ENCODE peak calls at places on chromosome 19, in four cellular contexts. One of them, this sample, is unnamed.

GRCh38 chr19:51195316-51195586 is 29.6 kb upstream of the CD33 start:
- DNase-seq in K562: no peak
- DNase-seq in A549: no peak
- DNase-seq in HepG2: no peak
- DNase-seq in this sample: no peak

GRCh38 chr19:4140237-4140711 is 13.2 kb upstream of the CREB3L3 start:
- DNase-seq in K562: peak; percentile 78
- DNase-seq in A549: peak; percentile 89
- DNase-seq in HepG2: peak; percentile 70
- DNase-seq in this sample: no peak

GRCh38 chr19:39557791-39558622 is 18.0 kb upstream of the EID2 start:
- DNase-seq in K562: no peak
- DNase-seq in A549: no peak
- DNase-seq in HepG2: peak; percentile 58
- DNase-seq in this sample: peak; percentile 41

GRCh38 chr19:47796785-47797184 is 7.6 kb downstream of the TPRX1 start:
- DNase-seq in K562: no peak
- DNase-seq in A549: no peak
- DNase-seq in HepG2: no peak
- DNase-seq in this sample: no peak

GRCh38 chr19:37987356-37988332 is 80.6 kb downstream of the SIPA1L3 start:
- DNase-seq in K562: peak; percentile 39
- DNase-seq in A549: peak; percentile 53
- DNase-seq in HepG2: peak; percentile 21
- DNase-seq in this sample: no peak

GRCh38 chr19:33239223-33239975 is 13.7 kb upstream of the SLC7A10 start:
- DNase-seq in K562: no peak
- DNase-seq in A549: no peak
- DNase-seq in HepG2: no peak
- DNase-seq in this sample: no peak

GRCh38 chr19:3533020-3533408 is 6.0 kb upstream of the TEKTIP1 start:
- DNase-seq in K562: no peak
- DNase-seq in A549: no peak
- DNase-seq in HepG2: no peak
- DNase-seq in this sample: no peak

GRCh38 chr19:53102186-53102585 is 1.0 kb downstream of the ZNF160 start:
- DNase-seq in K562: peak; percentile 15
- DNase-seq in A549: no peak
- DNase-seq in HepG2: no peak
- DNase-seq in this sample: no peak

GRCh38 chr19:54959840-54960239 is 6.3 kb upstream of the NLRP2 start:
- DNase-seq in K562: no peak
- DNase-seq in A549: no peak
- DNase-seq in HepG2: no peak
- DNase-seq in this sample: no peak
- TF ChIP-seq CEBPB in K562: no peak
- TF ChIP-seq CEBPB in A549: no peak
- TF ChIP-seq CEBPB in HepG2: no peak
- TF ChIP-seq CEBPB in this sample: no peak

GRCh38 chr19:1853295-1854031 is 5.2 kb upstream of the REXO1 start:
- DNase-seq in K562: peak; percentile 61
- DNase-seq in A549: peak; percentile 89
- DNase-seq in HepG2: peak; percentile 76
- DNase-seq in this sample: peak; percentile 43

GRCh38 chr19:1852294-1852646 is 4.0 kb upstream of the REXO1 start:
- DNase-seq in K562: no peak
- DNase-seq in A549: no peak
- DNase-seq in HepG2: no peak
- DNase-seq in this sample: no peak

GRCh38 chr19:1850809-1851544 is 2.7 kb upstream of the REXO1 start:
- DNase-seq in K562: no peak
- DNase-seq in A549: no peak
- DNase-seq in HepG2: no peak
- DNase-seq in this sample: no peak

GRCh38 chr19:1852729-1853128 is 4.4 kb upstream of the REXO1 start:
- DNase-seq in K562: no peak
- DNase-seq in A549: no peak
- DNase-seq in HepG2: no peak
- DNase-seq in this sample: no peak

DNA sequence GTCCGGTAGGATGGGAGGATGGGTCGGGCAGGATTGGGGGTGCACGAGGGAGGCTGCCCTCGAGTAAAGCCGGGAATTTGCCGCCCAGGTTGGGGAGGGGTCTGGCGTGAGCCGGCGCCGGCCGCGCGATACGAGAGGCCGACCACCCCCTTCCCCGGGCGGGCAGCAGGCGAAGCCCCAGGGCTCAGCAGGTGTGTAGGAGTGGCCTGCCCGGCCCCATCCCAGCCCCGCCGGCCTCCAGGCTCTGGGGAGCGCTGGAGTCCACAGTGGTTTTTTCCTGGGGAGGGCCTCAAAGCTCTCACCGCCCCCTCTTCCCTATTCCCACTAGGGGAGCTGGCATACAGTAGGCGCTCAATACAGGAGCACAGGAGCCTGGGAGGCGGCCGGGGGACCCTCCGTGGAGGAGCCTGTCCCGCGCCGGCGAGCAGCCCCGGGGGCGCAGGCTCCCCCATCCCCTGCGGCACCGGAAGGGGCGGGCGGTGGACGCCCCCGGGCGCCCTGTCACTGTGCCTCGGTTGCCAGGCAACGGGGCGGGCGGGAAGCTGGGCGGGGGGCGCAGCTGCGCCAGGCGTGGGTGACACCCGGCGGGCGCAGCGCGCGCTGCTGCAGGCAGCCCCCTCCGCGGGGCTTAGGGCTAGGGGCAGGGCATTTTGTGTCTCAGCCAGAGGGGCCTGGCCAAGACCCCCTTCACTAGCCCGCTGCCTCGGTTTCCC is 3.5 kb upstream of the REXO1 start:
- DNase-seq in K562: no peak
- DNase-seq in A549: no peak
- DNase-seq in HepG2: no peak
- DNase-seq in this sample: no peak
- TF ChIP-seq MYC in K562: no peak
- TF ChIP-seq MYC in A549: no peak
- TF ChIP-seq MYC in HepG2: no peak
- TF ChIP-seq MYC in this sample: no peak

GRCh38 chr19:6610934-6611370 is 20.0 kb upstream of the CD70 start:
- DNase-seq in K562: no peak
- DNase-seq in A549: peak; percentile 38
- DNase-seq in HepG2: no peak
- DNase-seq in this sample: no peak

GRCh38 chr19:6611441-6611852 is 20.5 kb upstream of the CD70 start:
- DNase-seq in K562: no peak
- DNase-seq in A549: no peak
- DNase-seq in HepG2: no peak
- DNase-seq in this sample: no peak

GRCh38 chr19:6613711-6614110 is 22.8 kb upstream of the CD70 start:
- DNase-seq in K562: no peak
- DNase-seq in A549: no peak
- DNase-seq in HepG2: no peak
- DNase-seq in this sample: no peak

GRCh38 chr19:6604906-6605305 is 14.0 kb upstream of the CD70 start:
- DNase-seq in K562: no peak
- DNase-seq in A549: no peak
- DNase-seq in HepG2: no peak
- DNase-seq in this sample: no peak

GRCh38 chr19:6608950-6609349 is 18.0 kb upstream of the CD70 start:
- DNase-seq in K562: no peak
- DNase-seq in A549: no peak
- DNase-seq in HepG2: no peak
- DNase-seq in this sample: no peak
- TF ChIP-seq CEBPB in K562: no peak
- TF ChIP-seq CEBPB in A549: no peak
- TF ChIP-seq CEBPB in HepG2: no peak
- TF ChIP-seq CEBPB in this sample: no peak

GRCh38 chr19:29617336-29618266 is 11.5 kb downstream of the POP4 start:
- DNase-seq in K562: no peak
- DNase-seq in A549: no peak
- DNase-seq in HepG2: no peak
- DNase-seq in this sample: no peak
- TF ChIP-seq MYC in K562: no peak
- TF ChIP-seq MYC in A549: no peak
- TF ChIP-seq MYC in HepG2: no peak
- TF ChIP-seq MYC in this sample: no peak

GRCh38 chr19:41441321-41441945 is 1.5 kb upstream of the ERICH4 start:
- DNase-seq in K562: no peak
- DNase-seq in A549: no peak
- DNase-seq in HepG2: no peak
- DNase-seq in this sample: no peak
- TF ChIP-seq CEBPB in K562: no peak
- TF ChIP-seq CEBPB in A549: no peak
- TF ChIP-seq CEBPB in HepG2: no peak
- TF ChIP-seq CEBPB in this sample: no peak

GRCh38 chr19:17441241-17442135 is 7.0 kb downstream of the TMEM221 start:
- DNase-seq in K562: peak; percentile 68
- DNase-seq in A549: peak; percentile 38
- DNase-seq in HepG2: peak; percentile 29
- DNase-seq in this sample: no peak
- TF ChIP-seq MYC in K562: no peak
- TF ChIP-seq MYC in A549: no peak
- TF ChIP-seq MYC in HepG2: no peak
- TF ChIP-seq MYC in this sample: no peak

GRCh38 chr19:17346109-17346671 is 8.8 kb downstream of the GTPBP3 start:
- DNase-seq in K562: peak; percentile 89
- DNase-seq in A549: peak; percentile 67
- DNase-seq in HepG2: peak; percentile 39
- DNase-seq in this sample: peak; percentile 42

GRCh38 chr19:17351815-17352435 is 14.6 kb downstream of the GTPBP3 start:
- DNase-seq in K562: peak; percentile 39
- DNase-seq in A549: no peak
- DNase-seq in HepG2: no peak
- DNase-seq in this sample: no peak

GRCh38 chr19:17347877-17348276 is 10.5 kb downstream of the GTPBP3 start:
- DNase-seq in K562: no peak
- DNase-seq in A549: no peak
- DNase-seq in HepG2: no peak
- DNase-seq in this sample: no peak

GRCh38 chr19:17347361-17347760 is 10.0 kb downstream of the GTPBP3 start:
- DNase-seq in K562: no peak
- DNase-seq in A549: no peak
- DNase-seq in HepG2: no peak
- DNase-seq in this sample: no peak

GRCh38 chr19:17348700-17349099 is 11.3 kb downstream of the GTPBP3 start:
- DNase-seq in K562: no peak
- DNase-seq in A549: peak; percentile 62
- DNase-seq in HepG2: peak; percentile 42
- DNase-seq in this sample: no peak
- TF ChIP-seq CEBPB in K562: no peak
- TF ChIP-seq CEBPB in A549: no peak
- TF ChIP-seq CEBPB in HepG2: no peak
- TF ChIP-seq CEBPB in this sample: no peak

DNA sequence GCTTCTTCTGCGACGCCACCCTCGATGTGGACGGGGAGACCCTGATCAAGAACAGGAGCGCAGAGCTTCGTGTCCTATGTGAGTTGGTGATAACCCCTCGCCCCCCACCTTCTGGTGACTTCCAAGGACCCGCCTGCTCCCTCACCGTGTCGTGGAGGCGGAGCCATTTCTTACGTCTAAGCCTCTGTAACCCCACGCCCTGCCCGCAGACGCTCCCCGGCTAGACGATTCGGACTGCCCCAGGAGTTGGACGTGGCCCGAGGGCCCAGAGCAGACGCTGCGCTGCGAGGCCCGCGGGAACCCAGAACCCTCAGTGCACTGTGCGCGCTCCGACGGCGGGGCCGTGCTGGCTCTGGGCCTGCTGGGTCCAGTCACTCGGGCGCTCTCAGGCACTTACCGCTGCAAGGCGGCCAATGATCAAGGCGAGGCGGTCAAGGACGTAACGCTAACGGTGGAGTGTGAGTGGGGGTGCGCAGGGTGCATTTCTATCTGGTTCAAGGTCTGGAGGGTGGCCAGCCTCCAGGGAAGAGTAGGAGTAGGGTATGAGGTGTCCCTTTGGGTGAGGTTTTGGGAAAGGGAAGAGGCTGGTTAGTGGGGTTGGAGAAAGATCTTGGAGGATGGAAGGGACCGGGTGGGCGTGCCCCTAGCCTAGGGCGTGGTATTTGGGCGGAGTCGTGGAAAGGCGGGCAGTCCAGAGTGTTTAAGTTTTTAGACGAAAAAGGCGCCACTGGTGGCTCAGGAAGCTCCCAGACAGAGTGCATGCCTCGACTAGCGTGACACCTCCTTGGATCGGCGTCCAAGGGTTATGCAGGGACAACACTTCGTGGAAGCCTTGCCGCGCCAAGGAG is 3.3 kb downstream of the ICAM5 start:
- DNase-seq in K562: peak; percentile 40
- DNase-seq in A549: no peak
- DNase-seq in HepG2: no peak
- DNase-seq in this sample: no peak
- TF ChIP-seq MYC in K562: peak; percentile 51
- TF ChIP-seq MYC in A549: no peak
- TF ChIP-seq MYC in HepG2: no peak
- TF ChIP-seq MYC in this sample: no peak

GRCh38 chr19:19109601-19110000 is 28.7 kb downstream of the TMEM161A start:
- DNase-seq in K562: no peak
- DNase-seq in A549: no peak
- DNase-seq in HepG2: no peak
- DNase-seq in this sample: no peak
- TF ChIP-seq CEBPB in K562: no peak
- TF ChIP-seq CEBPB in A549: no peak
- TF ChIP-seq CEBPB in HepG2: no peak
- TF ChIP-seq CEBPB in this sample: no peak

This sample was measured in GM12878.